ENCODE peak calls at places on chromosome 4, in ten cellular contexts. G, J, P, Q, C, W, K, S, T and A are unnamed samples.

GRCh38 chr4:140150636-140150885 is 3.4 kb downstream of the MAML3 start:
- DNase-seq in G (no peak), J (no peak), P (peak), Q (no peak), C (no peak), W (no peak), K (no peak), S (no peak), T (no peak), A (no peak)

GRCh38 chr4:384311-385010 is 46.8 kb downstream of the ZNF141 start:
- DNase-seq in G (no peak), J (no peak), P (no peak), Q (no peak), C (no peak), W (peak), K (no peak), S (no peak), T (no peak), A (no peak)

GRCh38 chr4:75950416-75950815 is 9.6 kb upstream of the NAAA start:
- DNase-seq in G (peak), J (no peak), P (no peak), Q (no peak), C (no peak), W (no peak), K (no peak), S (no peak), T (no peak), A (no peak)

GRCh38 chr4:8705161-8706145 is 112.9 kb downstream of the CPZ start:
- DNase-seq in G (no peak), J (no peak), P (no peak), Q (no peak), C (no peak), W (no peak), K (no peak), S (no peak), T (peak), A (no peak)

GRCh38 chr4:174517502-174517901 is 4.8 kb downstream of the HPGD start:
- DNase-seq in G (no peak), J (no peak), P (no peak), Q (no peak), C (no peak), W (no peak), K (no peak), S (no peak), T (no peak), A (no peak)

GRCh38 chr4:153258750-153259149 is 54.5 kb downstream of the TRIM2 start:
- DNase-seq in G (no peak), J (no peak), P (no peak), Q (no peak), C (peak), W (no peak), K (no peak), S (no peak), T (no peak), A (no peak)

GRCh38 chr4:52870225-52870624 is 8.1 kb downstream of the RASL11B start:
- DNase-seq in G (no peak), J (no peak), P (no peak), Q (no peak), C (no peak), W (no peak), K (no peak), S (no peak), T (no peak), A (no peak)

GRCh38 chr4:176841730-176842129 is 49.0 kb upstream of the VEGFC start:
- DNase-seq in G (peak), J (no peak), P (no peak), Q (no peak), C (peak), W (no peak), K (no peak), S (no peak), T (no peak), A (no peak)

GRCh38 chr4:185183622-185184281 is 20.0 kb downstream of the CFAP97 start:
- DNase-seq in G (peak), J (peak), P (peak), Q (peak), C (peak), W (peak), K (peak), S (peak), T (peak), A (peak)

GRCh38 chr4:113637363-113637762 is 124.2 kb downstream of the CAMK2D start:
- DNase-seq in G (peak), J (no peak), P (no peak), Q (peak), C (no peak), W (no peak), K (no peak), S (no peak), T (no peak), A (no peak)

GRCh38 chr4:25253072-25253447 is 19.2 kb downstream of the PI4K2B start:
- DNase-seq in G (peak), J (no peak), P (no peak), Q (no peak), C (no peak), W (no peak), K (peak), S (no peak), T (no peak), A (no peak)

GRCh38 chr4:52037730-52038108 is 380 bp downstream of the SGCB start:
- DNase-seq in G (peak), J (peak), P (no peak), Q (no peak), C (peak), W (peak), K (no peak), S (no peak), T (peak), A (no peak)

GRCh38 chr4:8179771-8180170 is 19.3 kb upstream of the SH3TC1 start:
- DNase-seq in G (no peak), J (no peak), P (no peak), Q (no peak), C (no peak), W (no peak), K (no peak), S (no peak), T (no peak), A (no peak)

GRCh38 chr4:48237996-48238645 is 31.5 kb downstream of the TEC start:
- DNase-seq in G (peak), J (no peak), P (no peak), Q (no peak), C (peak), W (no peak), K (no peak), S (no peak), T (no peak), A (no peak)

GRCh38 chr4:173044340-173044739 is 124.3 kb upstream of the GALNT7 start:
- DNase-seq in G (no peak), J (no peak), P (no peak), Q (no peak), C (no peak), W (no peak), K (no peak), S (no peak), T (no peak), A (no peak)

GRCh38 chr4:169621754-169622481 is 1.5 kb downstream of the CLCN3 start:
- DNase-seq in G (peak), J (no peak), P (no peak), Q (no peak), C (peak), W (peak), K (no peak), S (no peak), T (no peak), A (no peak)

GRCh38 chr4:158172558-158173258 is at the start of gene GASK1B:
- DNase-seq in G (peak), J (peak), P (no peak), Q (no peak), C (peak), W (peak), K (peak), S (no peak), T (no peak), A (no peak)

GRCh38 chr4:148574941-148575340 is 132.7 kb upstream of the NR3C2 start:
- DNase-seq in G (no peak), J (no peak), P (no peak), Q (no peak), C (no peak), W (no peak), K (no peak), S (no peak), T (no peak), A (no peak)

GRCh38 chr4:4417886-4418285 is 31.0 kb downstream of the NSG1 start:
- DNase-seq in G (no peak), J (no peak), P (no peak), Q (no peak), C (no peak), W (no peak), K (no peak), S (no peak), T (no peak), A (no peak)

GRCh38 chr4:134935320-134935719 is 733.7 kb upstream of the PABPC4L start:
- DNase-seq in G (peak), J (no peak), P (no peak), Q (no peak), C (peak), W (peak), K (no peak), S (no peak), T (peak), A (no peak)

GRCh38 chr4:112296949-112297483 is at the start of gene ALPK1:
- DNase-seq in G (peak), J (no peak), P (no peak), Q (peak), C (peak), W (peak), K (no peak), S (no peak), T (no peak), A (no peak)

GRCh38 chr4:4714330-4714729 is 145.1 kb upstream of the MSX1 start:
- DNase-seq in G (peak), J (no peak), P (no peak), Q (no peak), C (no peak), W (no peak), K (no peak), S (no peak), T (no peak), A (no peak)

GRCh38 chr4:40665844-40666243 is 36.2 kb upstream of the RBM47 start:
- DNase-seq in G (no peak), J (no peak), P (no peak), Q (no peak), C (no peak), W (no peak), K (no peak), S (no peak), T (no peak), A (no peak)

GRCh38 chr4:13783800-13784411 is 156.4 kb upstream of the BOD1L1 start:
- DNase-seq in G (peak), J (no peak), P (no peak), Q (no peak), C (no peak), W (no peak), K (no peak), S (no peak), T (no peak), A (no peak)

GRCh38 chr4:145843148-145843547 is 95.5 kb downstream of the ZNF827 start:
- DNase-seq in G (peak), J (no peak), P (no peak), Q (peak), C (peak), W (no peak), K (no peak), S (no peak), T (no peak), A (no peak)

GRCh38 chr4:81106150-81106549 is 75.6 kb downstream of the BMP3 start:
- DNase-seq in G (no peak), J (no peak), P (no peak), Q (no peak), C (no peak), W (no peak), K (no peak), S (no peak), T (no peak), A (no peak)

GRCh38 chr4:168124008-168124641 is 31.8 kb downstream of the ANXA10 start:
- DNase-seq in G (peak), J (no peak), P (no peak), Q (no peak), C (no peak), W (no peak), K (no peak), S (no peak), T (no peak), A (no peak)

GRCh38 chr4:121380448-121381147 is at the start of gene QRFPR:
- DNase-seq in G (no peak), J (no peak), P (no peak), Q (no peak), C (peak), W (no peak), K (peak), S (no peak), T (peak), A (no peak)

GRCh38 chr4:184115399-184115798 is 102.3 kb downstream of the ENPP6 start:
- DNase-seq in G (no peak), J (no peak), P (no peak), Q (no peak), C (no peak), W (no peak), K (no peak), S (no peak), T (no peak), A (no peak)

GRCh38 chr4:7852568-7853185 is 87.0 kb downstream of the AFAP1 start:
- DNase-seq in G (peak), J (no peak), P (no peak), Q (no peak), C (no peak), W (no peak), K (no peak), S (no peak), T (no peak), A (no peak)

GRCh38 chr4:13329963-13330362 is 154.2 kb downstream of the RAB28 start:
- DNase-seq in G (peak), J (no peak), P (no peak), Q (no peak), C (peak), W (no peak), K (no peak), S (no peak), T (no peak), A (no peak)

GRCh38 chr4:14871676-14872430 is 130.4 kb upstream of the CPEB2 start:
- DNase-seq in G (no peak), J (no peak), P (no peak), Q (no peak), C (no peak), W (peak), K (no peak), S (no peak), T (no peak), A (no peak)
- TF ChIP-seq CTCF in G (peak), J (no peak), P (no peak), Q (no peak), C (peak), W (peak), K (peak), S (no peak), T (peak), A (peak)

DNA sequence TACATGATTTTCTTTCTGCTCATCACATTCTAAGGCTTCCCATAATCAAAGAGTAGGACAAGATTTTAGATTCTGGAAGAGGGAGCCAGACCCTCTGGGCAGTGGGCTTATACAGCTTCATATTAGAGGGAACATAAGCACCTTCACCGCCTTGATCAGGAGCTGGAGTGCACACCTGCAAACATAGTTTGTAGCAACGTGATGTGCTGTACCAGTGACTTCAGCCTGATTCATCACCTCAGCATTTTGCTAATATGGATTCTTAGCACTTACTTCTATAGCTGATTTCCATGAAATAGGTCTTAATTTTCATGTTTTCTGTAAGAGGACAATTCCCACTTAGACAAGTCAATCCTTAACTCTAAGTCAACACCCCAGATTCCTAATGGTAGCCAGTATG is 36.7 kb downstream of the PCDH18 start:
- DNase-seq in G (no peak), J (no peak), P (no peak), Q (no peak), C (no peak), W (no peak), K (no peak), S (no peak), T (no peak), A (no peak)
- TF ChIP-seq CTCF in G (no peak), J (no peak), P (no peak), Q (no peak), C (no peak), W (no peak), K (no peak), S (no peak), T (no peak), A (no peak)

GRCh38 chr4:1910643-1911042 is 39.5 kb downstream of the NSD2 start:
- DNase-seq in G (peak), J (no peak), P (no peak), Q (peak), C (peak), W (peak), K (no peak), S (no peak), T (peak), A (no peak)
- TF ChIP-seq CTCF in G (peak), J (no peak), P (no peak), Q (peak), C (peak), W (peak), K (no peak), S (no peak), T (peak), A (peak)

DNA sequence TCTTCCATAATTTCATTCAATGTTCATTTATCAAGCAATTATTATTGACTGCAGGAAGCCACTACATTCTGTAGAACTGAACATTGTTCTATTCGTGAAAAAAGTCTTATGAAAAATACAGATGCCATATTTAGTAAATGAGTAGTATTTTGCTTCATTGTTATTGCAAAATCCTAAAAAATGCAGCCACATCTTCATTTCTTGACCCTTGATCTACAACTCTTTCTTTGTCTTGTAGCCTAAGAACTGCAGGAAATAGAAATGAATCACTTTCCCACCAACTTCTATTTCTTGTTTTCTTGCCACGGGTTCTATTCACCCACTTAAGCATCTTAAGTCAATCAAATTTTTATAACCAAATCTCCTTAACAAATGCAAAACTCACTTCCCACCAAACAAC is 63.3 kb downstream of the KCNIP4 start:
- DNase-seq in G (peak), J (no peak), P (no peak), Q (peak), C (no peak), W (no peak), K (no peak), S (no peak), T (no peak), A (no peak)
- TF ChIP-seq CTCF in G (no peak), J (no peak), P (no peak), Q (no peak), C (no peak), W (no peak), K (no peak), S (no peak), T (no peak), A (no peak)

DNA sequence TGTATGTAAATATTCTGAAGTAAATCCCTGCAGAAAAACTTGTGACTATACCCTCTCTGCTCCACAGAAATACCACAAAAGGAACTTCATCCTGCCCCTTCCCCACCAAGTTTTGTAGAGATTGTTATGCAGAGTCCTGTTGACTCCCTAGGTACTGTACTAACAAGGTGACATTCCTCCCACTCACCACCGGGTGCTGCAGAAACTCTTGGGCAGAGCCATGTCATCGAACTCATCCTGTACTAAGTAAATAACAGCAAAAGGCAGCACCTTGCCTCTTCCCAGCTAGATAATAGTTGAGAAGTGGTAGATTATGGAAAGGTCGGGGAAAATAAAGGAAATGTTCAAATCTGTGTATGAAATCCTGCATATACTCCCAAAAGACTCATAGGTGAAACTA is 233.3 kb downstream of the STPG2 start:
- DNase-seq in G (peak), J (no peak), P (no peak), Q (no peak), C (peak), W (peak), K (no peak), S (no peak), T (no peak), A (no peak)
- TF ChIP-seq CTCF in G (no peak), J (no peak), P (no peak), Q (no peak), C (peak), W (peak), K (no peak), S (no peak), T (peak), A (no peak)